ENCODE peak calls at places on chromosome 1, in seven cellular contexts. G is H7; U is HTR-8/SVneo; D is naive B cell; W is NCI-H2171; O is pancreas; V is naive thymus-derived CD8-positive, alpha-beta T cell. F is an unnamed sample.

GRCh38 chr1:193458628-193459027 is 272.2 kb upstream of the B3GALT2 start:
- DNase-seq in G (no peak), U (no peak), D (no peak), W (no peak), O (no peak), V (no peak), F (peak)

GRCh38 chr1:227899820-227900449 is 47.8 kb downstream of the WNT9A start:
- DNase-seq in G (no peak), U (no peak), D (no peak), W (no peak), O (peak), V (no peak), F (no peak)

GRCh38 chr1:160419838-160420169 is 19.4 kb downstream of the VANGL2 start:
- DNase-seq in G (no peak), U (no peak), D (no peak), W (no peak), O (no peak), V (no peak), F (no peak)

GRCh38 chr1:224211262-224211962 is 28.4 kb downstream of the DEGS1 start:
- DNase-seq in G (no peak), U (no peak), D (no peak), W (peak), O (no peak), V (no peak), F (no peak)

GRCh38 chr1:56502700-56503245 is 76.6 kb downstream of the PLPP3 start:
- DNase-seq in G (no peak), U (no peak), D (no peak), W (no peak), O (no peak), V (no peak), F (no peak)

GRCh38 chr1:241639653-241640148 is 468 bp downstream of the CHML start:
- DNase-seq in G (peak), U (peak), D (no peak), W (no peak), O (peak), V (no peak), F (peak)

GRCh38 chr1:235295902-235296350 is 32.1 kb downstream of the ARID4B start:
- DNase-seq in G (no peak), U (no peak), D (no peak), W (no peak), O (no peak), V (no peak), F (no peak)

GRCh38 chr1:172421974-172422604 is 1.6 kb downstream of the C1orf105 start:
- DNase-seq in G (no peak), U (no peak), D (no peak), W (no peak), O (no peak), V (no peak), F (no peak)

GRCh38 chr1:202192770-202193613 is 607 bp upstream of the LGR6 start:
- DNase-seq in G (peak), U (peak), D (peak), W (peak), O (peak), V (peak), F (peak)

GRCh38 chr1:200739499-200740290 is 1.0 kb downstream of the CAMSAP2 start:
- DNase-seq in G (peak), U (no peak), D (no peak), W (no peak), O (peak), V (no peak), F (no peak)

GRCh38 chr1:167791281-167792209 is 69.8 kb downstream of the MPZL1 start:
- DNase-seq in G (no peak), U (no peak), D (no peak), W (peak), O (no peak), V (no peak), F (no peak)

GRCh38 chr1:27940297-27940696 is 5.5 kb downstream of the SMPDL3B start:
- DNase-seq in G (peak), U (peak), D (peak), W (no peak), O (no peak), V (peak), F (peak)

GRCh38 chr1:24403806-24404205 is 9.8 kb downstream of the STPG1 start:
- DNase-seq in G (no peak), U (no peak), D (no peak), W (no peak), O (no peak), V (no peak), F (no peak)

GRCh38 chr1:55479970-55480369 is 264.8 kb upstream of the USP24 start:
- DNase-seq in G (no peak), U (no peak), D (no peak), W (no peak), O (no peak), V (no peak), F (no peak)

GRCh38 chr1:207832796-207833195 is 78.1 kb downstream of the CD34 start:
- DNase-seq in G (no peak), U (no peak), D (no peak), W (no peak), O (no peak), V (no peak), F (no peak)

F was measured in effector memory CD8-positive, alpha-beta T cell.